ENCODE peak calls at places on chromosome 22, in ten cellular contexts. E is tibial nerve, Q is ovary, W is heart left ventricle, T is spleen, R is prostate gland, Y is stomach, F is breast epithelium, J is A549, S is IMR-90. K is an unnamed sample.

GRCh38 chr22:36334081-36334831 is 53.5 kb downstream of the MYH9 start:
- DNase-seq in R (peak; percentile 42), T (peak; percentile 88), F (no peak), Q (no peak), Y (no peak), J (peak; percentile 54), E (no peak), W (no peak), S (no peak), K (no peak)

GRCh38 chr22:28541137-28541536 is 138.5 kb downstream of the TTC28 start:
- DNase-seq in T (no peak), S (no peak), W (no peak), Y (no peak), R (no peak), F (no peak), Q (no peak), J (no peak), E (no peak), K (no peak)

GRCh38 chr22:32951807-32952153 is 106.4 kb downstream of the SYN3 start:
- DNase-seq in J (no peak), Y (no peak), F (no peak), S (no peak), Q (peak; percentile 36), R (no peak), T (peak; percentile 75), E (no peak), W (peak; percentile 89), K (no peak)

GRCh38 chr22:37229805-37230672 is 14.0 kb downstream of the RAC2 start:
- DNase-seq in S (peak; percentile 51), Q (no peak), Y (peak; percentile 67), J (no peak), W (no peak), E (no peak), T (peak; percentile 97), R (no peak), F (no peak), K (no peak)

GRCh38 chr22:34885852-34886251 is 180.1 kb upstream of the ISX start:
- DNase-seq in Y (no peak), E (no peak), J (no peak), T (no peak), R (no peak), S (no peak), W (no peak), F (peak; percentile 22), Q (no peak), K (no peak)

GRCh38 chr22:26527574-26528465 is 15.5 kb upstream of the TFIP11 start:
- DNase-seq in R (no peak), E (no peak), W (peak; percentile 71), J (no peak), F (no peak), Y (no peak), Q (no peak), T (no peak), S (no peak), K (no peak)

GRCh38 chr22:37182949-37183245 is 5.2 kb downstream of the C1QTNF6 start:
- DNase-seq in F (no peak), W (peak; percentile 4), R (no peak), E (no peak), J (no peak), Y (no peak), T (peak; percentile 69), S (no peak), Q (peak; percentile 12), K (peak; percentile 42)

GRCh38 chr22:36348760-36349159 is 39.0 kb downstream of the MYH9 start:
- DNase-seq in T (no peak), R (no peak), Q (no peak), F (no peak), W (no peak), E (no peak), J (no peak), Y (no peak), S (no peak), K (no peak)

GRCh38 chr22:46794067-46794466 is 31.6 kb downstream of the TBC1D22A start:
- DNase-seq in T (peak; percentile 51), W (no peak), R (no peak), E (no peak), Y (peak; percentile 9), J (no peak), S (no peak), F (no peak), Q (no peak), K (no peak)

GRCh38 chr22:46792841-46793261 is 30.4 kb downstream of the TBC1D22A start:
- DNase-seq in E (no peak), Q (no peak), R (no peak), S (no peak), J (no peak), Y (peak; percentile 16), W (no peak), T (peak; percentile 72), F (no peak), K (peak; percentile 69)

GRCh38 chr22:46791201-46791731 is 28.8 kb downstream of the TBC1D22A start:
- DNase-seq in S (peak; percentile 83), E (no peak), R (no peak), Y (peak; percentile 43), F (peak; percentile 43), J (no peak), T (peak; percentile 89), Q (no peak), W (peak; percentile 58), K (no peak)

GRCh38 chr22:46793497-46793896 is 31.0 kb downstream of the TBC1D22A start:
- DNase-seq in E (no peak), F (no peak), Q (no peak), S (no peak), Y (peak; percentile 17), W (no peak), J (no peak), T (peak; percentile 65), R (no peak), K (no peak)

DNA sequence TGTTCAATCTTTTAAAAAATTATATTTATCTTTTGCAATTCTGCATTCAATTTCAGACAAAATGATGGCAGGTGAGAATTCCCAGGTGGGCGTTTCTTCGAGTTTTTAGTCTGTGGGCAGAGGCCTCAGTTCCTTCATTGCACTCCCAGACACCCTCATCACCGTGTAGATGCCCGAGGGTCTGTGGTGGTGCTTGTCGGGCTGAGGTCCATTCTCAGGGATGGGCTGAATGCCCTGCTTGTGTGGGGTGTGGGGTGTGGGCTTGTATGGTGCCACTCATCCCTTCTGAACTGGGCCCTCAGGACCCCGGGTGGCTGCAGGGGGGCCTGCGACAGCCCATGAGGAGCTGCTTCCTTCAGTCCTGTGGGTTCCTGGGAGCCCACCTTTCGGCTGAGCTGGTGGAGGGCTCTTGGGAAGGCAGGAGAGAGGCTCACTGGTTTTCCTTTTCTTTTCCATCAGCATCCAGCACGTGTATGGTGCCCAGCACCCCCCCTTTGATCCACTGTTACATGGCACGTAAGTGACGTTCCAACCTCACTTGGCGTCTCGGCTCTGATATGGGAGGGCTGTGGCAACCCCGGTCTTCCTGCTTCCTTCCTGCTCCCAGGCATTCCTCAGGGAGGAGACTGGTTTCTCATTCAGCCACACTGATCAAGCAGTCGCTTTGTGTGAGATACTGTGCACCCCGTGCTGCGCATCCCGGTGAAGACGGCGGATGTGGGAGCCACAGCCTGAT is 29.8 kb downstream of the TBC1D22A start:
- DNase-seq in E (no peak), S (no peak), T (peak; percentile 77), Q (no peak), J (no peak), Y (no peak), R (no peak), F (no peak), W (no peak), K (no peak)
- H3K27ac ChIP-seq in E (peak overlapping the region; percentile 86), S (no peak overlapping the region), T (peak overlapping the region; percentile 69), Q (no peak overlapping the region), J (no peak overlapping the region), Y (peak overlapping the region; percentile 66), R (no peak overlapping the region), F (peak overlapping the region; percentile 60), W (no peak overlapping the region), K (no peak overlapping the region)

GRCh38 chr22:49738006-49738405 is 89.7 kb downstream of the BRD1 start:
- DNase-seq in S (no peak), J (no peak), W (no peak), E (no peak), F (no peak), T (no peak), Y (peak; percentile 13), Q (no peak), R (no peak), K (no peak)

GRCh38 chr22:49735411-49736311 is 92.0 kb downstream of the BRD1 start:
- DNase-seq in W (no peak), R (no peak), T (no peak), S (no peak), J (no peak), F (no peak), Q (no peak), Y (peak; percentile 23), E (no peak), K (no peak)

GRCh38 chr22:49738566-49738965 is 89.1 kb downstream of the BRD1 start:
- DNase-seq in R (no peak), J (no peak), S (no peak), W (no peak), F (no peak), E (no peak), T (no peak), Y (peak; percentile 19), Q (no peak), K (no peak)

GRCh38 chr22:49736538-49736937 is 91.1 kb downstream of the BRD1 start:
- DNase-seq in J (no peak), Y (peak; percentile 3), E (no peak), W (no peak), T (no peak), Q (no peak), S (no peak), F (no peak), R (no peak), K (no peak)

DNA sequence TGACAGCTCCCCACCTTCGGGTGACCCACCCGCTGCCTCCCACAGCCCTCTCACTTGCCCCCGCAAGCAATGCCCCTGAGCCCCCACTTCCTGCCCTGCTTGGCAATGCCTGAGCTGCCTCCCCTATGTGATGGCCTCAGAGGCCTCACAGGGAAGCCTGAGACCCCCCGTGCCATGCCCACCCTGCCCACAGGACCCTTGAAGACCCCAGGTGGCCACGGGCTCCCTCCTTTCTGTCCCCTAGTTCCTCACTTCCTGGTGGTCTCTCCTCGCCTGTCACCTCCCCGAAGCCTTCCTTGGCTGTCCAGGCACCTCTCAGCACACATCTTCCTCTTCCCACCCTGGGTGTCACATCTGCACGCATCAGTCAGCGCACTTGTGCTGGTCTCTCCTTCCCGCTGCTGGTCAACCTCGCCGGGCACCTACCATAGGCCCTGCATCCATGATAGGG is 90.5 kb downstream of the BRD1 start:
- DNase-seq in S (no peak), J (no peak), T (no peak), Y (peak; percentile 14), W (no peak), Q (no peak), R (no peak), F (no peak), E (no peak), K (no peak)
- TF ChIP-seq POLR2A in S (no peak), J (no peak), T (no peak), Y (no peak), W (no peak), Q (no peak), R (no peak), F (no peak), E (no peak), K (no peak)

GRCh38 chr22:24444729-24445466 is 17.5 kb downstream of the ADORA2A start:
- DNase-seq in T (no peak), F (no peak), Y (no peak), W (no peak), E (no peak), Q (no peak), R (no peak), J (no peak), S (no peak), K (no peak)
- H3K27ac ChIP-seq in T (no peak overlapping the region), F (no peak overlapping the region), Y (no peak overlapping the region), W (no peak overlapping the region), E (no peak overlapping the region), Q (no peak overlapping the region), R (no peak overlapping the region), J (no peak overlapping the region), S (no peak overlapping the region), K (no peak overlapping the region)

GRCh38 chr22:38754247-38755154 is 1.3 kb downstream of the SUN2 start:
- DNase-seq in Q (peak; percentile 84), J (no peak), E (peak; percentile 65), R (peak; percentile 97), Y (peak; percentile 92), T (no peak), S (peak; percentile 43), W (peak; percentile 65), F (peak; percentile 99), K (peak; percentile 88)
- TF ChIP-seq POLR2A in Q (no peak), J (no peak), E (peak; percentile 16), R (no peak), Y (no peak), T (no peak), S (no peak), W (no peak), F (no peak), K (no peak)

K was measured in suprapubic skin.